ENCODE peak calls at places on chromosomes 13 and 19, in seven cellular contexts. J, T, N, I, A, Q and R are unnamed samples.
A peak's percentile ranks its signal among the peaks of the same experiment; 100 is the strongest.

GRCh38 chr19:31670931-31671330 is 321.7 kb upstream of the TSHZ3 start:
- DNase-seq in Q (no peak), I (no peak), T (no peak), A (no peak), J (no peak), N (no peak), R (no peak)

GRCh38 chr19:40592170-40592569 is 9.0 kb upstream of the LTBP4 start:
- DNase-seq in N (no peak), I (no peak), T (peak; percentile 69), Q (no peak), A (no peak), J (peak; percentile 62), R (no peak)

GRCh38 chr19:46043519-46043918 is 2.7 kb upstream of the IGFL4 start:
- DNase-seq in A (no peak), T (no peak), I (no peak), J (no peak), Q (no peak), N (no peak), R (no peak)

GRCh38 chr19:42846597-42846996 is 32.9 kb downstream of the PSG1 start:
- DNase-seq in A (no peak), N (no peak), I (no peak), J (peak; percentile 51), T (no peak), Q (no peak), R (no peak)

GRCh38 chr13:23380534-23380933 is 53.0 kb downstream of the SACS start:
- DNase-seq in N (no peak), T (no peak), J (peak; percentile 79), Q (no peak), I (no peak), A (no peak), R (no peak)

GRCh38 chr13:27704681-27705080 is 83.0 kb downstream of the POLR1D start:
- DNase-seq in J (no peak), T (no peak), Q (no peak), N (no peak), I (no peak), A (no peak), R (no peak)

GRCh38 chr19:46753420-46754155 is 7.3 kb upstream of the STRN4 start:
- DNase-seq in I (peak; percentile 51), T (no peak), A (peak; percentile 77), N (no peak), J (no peak), Q (peak; percentile 69), R (no peak)

GRCh38 chr19:51830263-51830662 is 35.3 kb downstream of the FPR3 start:
- DNase-seq in I (no peak), Q (no peak), A (no peak), N (no peak), T (no peak), J (no peak), R (no peak)

GRCh38 chr13:33793726-33794125 is 24.2 kb upstream of the RFC3 start:
- DNase-seq in N (no peak), J (no peak), T (no peak), Q (no peak), I (no peak), A (no peak), R (no peak)

GRCh38 chr13:59607172-59607571 is 556.6 kb downstream of the DIAPH3 start:
- DNase-seq in Q (no peak), N (no peak), T (no peak), I (no peak), J (no peak), A (no peak), R (no peak)

GRCh38 chr19:16541526-16542044 is 652 bp downstream of the CHERP start:
- DNase-seq in Q (no peak), N (no peak), I (no peak), T (no peak), A (no peak), J (peak; percentile 14), R (no peak)

GRCh38 chr19:35790981-35791813 is 15.8 kb downstream of the ARHGAP33 start:
- DNase-seq in Q (peak; percentile 16), T (no peak), N (no peak), A (no peak), I (no peak), J (no peak), R (no peak)

GRCh38 chr19:16791942-16792341 is 37.3 kb upstream of the SIN3B start:
- DNase-seq in N (no peak), T (no peak), A (no peak), I (no peak), Q (no peak), J (no peak), R (no peak)

GRCh38 chr19:50507376-50507775 is 3.6 kb downstream of the JOSD2 start:
- DNase-seq in I (no peak), T (no peak), Q (no peak), A (no peak), J (no peak), N (no peak), R (no peak)

GRCh38 chr13:91722267-91722884 is 324.0 kb downstream of the GPC5 start:
- DNase-seq in Q (no peak), A (no peak), J (peak; percentile 1), T (peak; percentile 3), I (no peak), N (no peak), R (no peak)